ENCODE peak calls at places on chromosomes 1 and 21, in seven cellular contexts. A, M, S, O, E, P and C are unnamed samples.

GRCh38 chr1:147078606-147079399 is 93.5 kb downstream of the PRKAB2 start:
- DNase-seq in O (no peak), E (no peak), S (no peak), M (no peak), A (no peak), P (no peak), C (no peak)

GRCh38 chr1:151828931-151829330 is 2.7 kb downstream of the RORC start:
- DNase-seq in E (no peak), A (no peak), M (no peak), P (no peak), S (no peak), O (no peak), C (no peak)

GRCh38 chr1:94048413-94049164 is 72.4 kb downstream of the ABCA4 start:
- DNase-seq in O (no peak), M (no peak), A (no peak), E (no peak), P (no peak), S (no peak), C (no peak)

GRCh38 chr21:18002393-18002792 is 183.2 kb upstream of the C21orf91 start:
- DNase-seq in A (no peak), M (no peak), S (no peak), E (no peak), O (no peak), P (no peak), C (no peak)

GRCh38 chr1:212595787-212596714 is 12.5 kb upstream of the ATF3 start:
- DNase-seq in A (no peak), P (peak), S (peak), M (no peak), O (peak), E (peak), C (peak)

GRCh38 chr1:206579747-206580437 is 32.4 kb downstream of the EIF2D start:
- DNase-seq in A (no peak), S (peak), M (peak), E (no peak), P (no peak), O (no peak), C (no peak)

GRCh38 chr1:25619101-25619890 is 2.7 kb downstream of the MAN1C1 start:
- DNase-seq in S (peak), O (no peak), A (peak), P (peak), M (no peak), E (peak), C (peak)

GRCh38 chr1:224189561-224189960 is 6.5 kb downstream of the DEGS1 start:
- DNase-seq in M (no peak), A (no peak), O (no peak), P (no peak), E (no peak), S (no peak), C (no peak)

GRCh38 chr1:247118946-247119446 is 14.8 kb upstream of the ZNF669 start:
- DNase-seq in E (no peak), P (peak), O (peak), M (no peak), S (peak), A (no peak), C (peak)

GRCh38 chr21:26093094-26093493 is 77.5 kb downstream of the APP start:
- DNase-seq in P (no peak), A (peak), E (no peak), S (no peak), O (peak), M (no peak), C (peak)

GRCh38 chr1:21909787-21910503 is 27.2 kb downstream of the HSPG2 start:
- DNase-seq in A (no peak), E (no peak), S (peak), O (no peak), M (peak), P (no peak), C (no peak)

GRCh38 chr1:220733090-220733569 is 15.0 kb upstream of the MTARC2 start:
- DNase-seq in P (peak), E (peak), S (peak), M (peak), A (peak), O (peak), C (peak)

GRCh38 chr1:26828352-26829093 is 2.0 kb downstream of the ZDHHC18 start:
- DNase-seq in A (no peak), M (no peak), E (no peak), O (no peak), S (no peak), P (no peak), C (no peak)

GRCh38 chr1:96416690-96417444 is 304.7 kb upstream of the PTBP2 start:
- DNase-seq in A (no peak), M (no peak), P (no peak), E (no peak), S (no peak), O (no peak), C (no peak)

GRCh38 chr1:34602907-34603306 is 151.9 kb upstream of the GJB5 start:
- DNase-seq in O (no peak), A (no peak), E (no peak), S (no peak), M (no peak), P (no peak), C (no peak)

GRCh38 chr1:198620951-198621824 is 17.7 kb upstream of the PTPRC start:
- DNase-seq in O (no peak), S (peak), E (no peak), M (no peak), P (no peak), A (no peak), C (no peak)

GRCh38 chr1:151837197-151837596 is 2.4 kb downstream of the C2CD4D start:
- DNase-seq in P (no peak), A (no peak), M (no peak), E (no peak), O (no peak), S (no peak), C (no peak)

GRCh38 chr1:19809044-19809750 is 5.9 kb downstream of the RNF186 start:
- DNase-seq in P (no peak), M (no peak), A (no peak), E (no peak), S (no peak), O (no peak), C (no peak)

GRCh38 chr21:33230518-33231324 is 983 bp downstream of the IFNAR2 start:
- DNase-seq in E (peak), S (peak), O (peak), P (no peak), A (no peak), M (no peak), C (peak)

GRCh38 chr1:98387701-98388100 is 273.8 kb upstream of the SNX7 start:
- DNase-seq in A (no peak), S (no peak), P (no peak), E (no peak), M (no peak), O (no peak), C (no peak)

GRCh38 chr21:37028579-37028978 is 22.1 kb downstream of the RIPPLY3 start:
- DNase-seq in A (no peak), S (no peak), M (no peak), P (no peak), E (no peak), O (no peak), C (no peak)

GRCh38 chr1:15803380-15803779 is 4.1 kb downstream of the UQCRHL start:
- DNase-seq in S (peak), O (peak), M (no peak), E (peak), A (no peak), P (peak), C (peak)

GRCh38 chr1:203569490-203570318 is 56.9 kb upstream of the ATP2B4 start:
- DNase-seq in A (no peak), S (no peak), E (no peak), M (no peak), O (no peak), P (no peak), C (no peak)